ENCODE peak calls at places on chromosome 14, in eight cellular contexts. N is RPMI7951, I is T-cell, H is GM19239, P is endothelial cell, C is activated B cell treated with CpG ODN at 0.5 μM for 24 hours, K is M059J, Z is astrocyte of the spinal cord. D is an unnamed sample.

GRCh38 chr14:96204151-96205058 is at the start of gene BDKRB2:
- DNase-seq in N (peak), I (no peak), H (no peak), P (peak), C (no peak), K (peak), Z (peak), D (no peak)

GRCh38 chr14:63276492-63277342 is 42.0 kb downstream of the GPHB5 start:
- DNase-seq in N (peak), I (no peak), H (peak), P (no peak), C (no peak), K (peak), Z (peak), D (no peak)

GRCh38 chr14:21268612-21269251 is 510 bp downstream of the HNRNPC start:
- DNase-seq in N (peak), I (no peak), H (no peak), P (peak), C (no peak), K (peak), Z (peak), D (no peak)

GRCh38 chr14:90603336-90603735 is 206.5 kb downstream of the CALM1 start:
- DNase-seq in N (no peak), I (no peak), H (no peak), P (no peak), C (no peak), K (no peak), Z (no peak), D (no peak)

GRCh38 chr14:101060171-101060601 is 156.7 kb upstream of the RTL1 start:
- DNase-seq in N (no peak), I (no peak), H (no peak), P (no peak), C (no peak), K (no peak), Z (no peak), D (no peak)

GRCh38 chr14:28608438-28608837 is 158.1 kb upstream of the FOXG1 start:
- DNase-seq in N (peak), I (no peak), H (no peak), P (no peak), C (no peak), K (peak), Z (peak), D (no peak)

GRCh38 chr14:60819575-60819974 is 85.0 kb downstream of the MNAT1 start:
- DNase-seq in N (no peak), I (no peak), H (no peak), P (no peak), C (no peak), K (no peak), Z (no peak), D (no peak)

GRCh38 chr14:35355981-35356839 is 48.3 kb downstream of the NFKBIA start:
- DNase-seq in N (no peak), I (no peak), H (no peak), P (no peak), C (no peak), K (peak), Z (no peak), D (no peak)

GRCh38 chr14:22518073-22518472 is 71.0 kb downstream of the DAD1 start:
- DNase-seq in N (no peak), I (no peak), H (no peak), P (no peak), C (no peak), K (no peak), Z (no peak), D (no peak)

GRCh38 chr14:100894416-100894815 is 9.1 kb downstream of the RTL1 start:
- DNase-seq in N (no peak), I (no peak), H (no peak), P (no peak), C (no peak), K (no peak), Z (no peak), D (no peak)

GRCh38 chr14:70032447-70032846 is 153.2 kb downstream of the SMOC1 start:
- DNase-seq in N (no peak), I (no peak), H (no peak), P (no peak), C (no peak), K (peak), Z (no peak), D (no peak)

GRCh38 chr14:32941668-32942065 is 3.0 kb downstream of the NPAS3 start:
- DNase-seq in N (no peak), I (no peak), H (no peak), P (no peak), C (no peak), K (peak), Z (no peak), D (no peak)

GRCh38 chr14:22653012-22653621 is 9.0 kb upstream of the OR6J1 start:
- DNase-seq in N (peak), I (peak), H (peak), P (peak), C (no peak), K (peak), Z (peak), D (peak)

GRCh38 chr14:71206123-71206522 is 298.9 kb downstream of the PCNX1 start:
- DNase-seq in N (peak), I (no peak), H (no peak), P (no peak), C (no peak), K (no peak), Z (no peak), D (no peak)

GRCh38 chr14:91901449-91902250 is 34.3 kb upstream of the TC2N start:
- DNase-seq in N (no peak), I (no peak), H (no peak), P (no peak), C (no peak), K (no peak), Z (no peak), D (no peak)

GRCh38 chr14:72699852-72700257 is 194.0 kb downstream of the DPF3 start:
- DNase-seq in N (peak), I (no peak), H (no peak), P (no peak), C (no peak), K (no peak), Z (peak), D (no peak)

GRCh38 chr14:87975636-87976035 is 17.3 kb downstream of the GALC start:
- DNase-seq in N (no peak), I (no peak), H (no peak), P (no peak), C (no peak), K (no peak), Z (peak), D (no peak)

D was measured in T-helper 17 cell.